ENCODE peak calls at places on chromosome 1, in four cellular contexts. L, X, T and S are unnamed samples.

GRCh38 chr1:240126821-240127220 is 35.1 kb downstream of the FMN2 start:
- DNase-seq in X (no peak), T (no peak), L (no peak), S (no peak)

GRCh38 chr1:52503706-52504105 is 49.2 kb downstream of the TUT4 start:
- DNase-seq in T (no peak), L (no peak), X (no peak), S (no peak)

GRCh38 chr1:23403038-23403336 is 21.6 kb downstream of the TCEA3 start:
- DNase-seq in T (no peak), X (peak), L (no peak), S (no peak)

GRCh38 chr1:26971590-26971989 is 11.3 kb upstream of the KDF1 start:
- DNase-seq in X (no peak), T (no peak), L (no peak), S (no peak)

GRCh38 chr1:199774433-199775089 is 252.9 kb upstream of the NR5A2 start:
- DNase-seq in X (peak), L (peak), T (peak), S (no peak)

GRCh38 chr1:96926176-96926575 is 204.6 kb downstream of the PTBP2 start:
- DNase-seq in X (no peak), L (no peak), T (no peak), S (no peak)

GRCh38 chr1:172466795-172467407 is 23.0 kb upstream of the PIGC start:
- DNase-seq in L (peak), X (no peak), T (no peak), S (no peak)

GRCh38 chr1:108121361-108122143 is 78.6 kb downstream of the SLC25A24 start:
- DNase-seq in X (no peak), L (no peak), T (no peak), S (no peak)

GRCh38 chr1:24355466-24355865 is 36.3 kb downstream of the GRHL3 start:
- DNase-seq in X (no peak), T (no peak), L (no peak), S (no peak)

GRCh38 chr1:174197547-174197946 is 38.2 kb downstream of the RABGAP1L start:
- DNase-seq in T (no peak), X (no peak), L (no peak), S (no peak)

GRCh38 chr1:203557390-203557789 is 63.4 kb downstream of the OPTC start:
- DNase-seq in X (no peak), T (no peak), L (peak), S (no peak)

GRCh38 chr1:150893336-150893913 is 6.5 kb downstream of the CTXND2 start:
- DNase-seq in L (no peak), X (no peak), T (no peak), S (no peak)

GRCh38 chr1:160374701-160375443 is 8.0 kb downstream of the NHLH1 start:
- DNase-seq in T (no peak), X (no peak), L (no peak), S (peak)

GRCh38 chr1:114756949-114757454 is 782 bp downstream of the CSDE1 start:
- DNase-seq in L (peak), T (peak), X (no peak), S (peak)

GRCh38 chr1:58909914-58910681 is 126.3 kb upstream of the JUN start:
- DNase-seq in X (no peak), L (no peak), T (no peak), S (no peak)

GRCh38 chr1:169271094-169271493 is 96.5 kb downstream of the NME7 start:
- DNase-seq in L (no peak), T (no peak), X (no peak), S (no peak)

GRCh38 chr1:93000751-93001175 is 39.5 kb upstream of the DIPK1A start:
- DNase-seq in L (no peak), T (no peak), X (no peak), S (no peak)

GRCh38 chr1:203627819-203628184 is 1.2 kb downstream of the ATP2B4 start:
- DNase-seq in X (no peak), L (peak), T (peak), S (no peak)

GRCh38 chr1:200923607-200924006 is 28.9 kb downstream of the INAVA start:
- DNase-seq in L (no peak), T (no peak), X (no peak), S (no peak)

GRCh38 chr1:175317309-175317708 is 124.7 kb upstream of the KIAA0040 start:
- DNase-seq in L (no peak), T (no peak), X (no peak), S (no peak)

GRCh38 chr1:230261918-230262650 is 164.0 kb downstream of the PGBD5 start:
- DNase-seq in L (no peak), T (no peak), X (no peak), S (no peak)

GRCh38 chr1:8739377-8739776 is 78.1 kb downstream of the RERE start:
- DNase-seq in X (no peak), T (no peak), L (no peak), S (no peak)

GRCh38 chr1:8740034-8740449 is 77.4 kb downstream of the RERE start:
- DNase-seq in T (no peak), L (no peak), X (peak), S (no peak)

GRCh38 chr1:8733463-8733862 is 84.0 kb downstream of the RERE start:
- DNase-seq in L (peak), X (no peak), T (no peak), S (no peak)

GRCh38 chr1:8742022-8742924 is 75.2 kb downstream of the RERE start:
- DNase-seq in L (no peak), T (no peak), X (no peak), S (no peak)

DNA sequence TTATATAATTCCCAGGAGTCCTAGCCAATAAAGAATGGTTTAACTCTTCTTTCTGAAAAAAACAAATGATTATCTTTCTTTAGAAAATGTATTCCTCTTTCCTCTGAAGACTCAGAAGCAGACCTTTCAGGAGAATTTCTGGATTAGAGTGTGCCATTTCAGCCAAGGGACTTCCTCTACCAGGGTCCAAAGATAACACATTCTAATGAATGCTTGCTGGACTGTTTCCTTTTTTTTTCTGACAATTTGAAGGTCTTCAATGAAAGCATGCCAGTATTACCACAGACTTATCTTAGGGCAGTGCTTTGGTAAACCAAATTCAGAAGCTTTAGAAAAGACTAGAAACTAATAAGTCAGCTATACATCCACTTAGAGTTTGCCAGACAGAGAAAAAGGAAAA is 80.5 kb downstream of the RERE start:
- DNase-seq in T (no peak), X (no peak), L (no peak), S (no peak)
- H3K27ac ChIP-seq in T (no peak), X (no peak), L (no peak), S (no peak)

GRCh38 chr1:34784751-34785221 is 3.8 kb downstream of the GJB3 start:
- DNase-seq in X (no peak), L (no peak), T (no peak), S (no peak)

GRCh38 chr1:34786521-34787325 is 5.7 kb downstream of the GJB3 start:
- DNase-seq in X (peak), L (peak), T (peak), S (peak)

GRCh38 chr1:34785875-34786470 is 5.0 kb downstream of the GJB3 start:
- DNase-seq in T (no peak), L (no peak), X (no peak), S (no peak)

GRCh38 chr1:34785231-34785874 is 4.3 kb downstream of the GJB3 start:
- DNase-seq in T (no peak), L (no peak), X (no peak), S (peak)

DNA sequence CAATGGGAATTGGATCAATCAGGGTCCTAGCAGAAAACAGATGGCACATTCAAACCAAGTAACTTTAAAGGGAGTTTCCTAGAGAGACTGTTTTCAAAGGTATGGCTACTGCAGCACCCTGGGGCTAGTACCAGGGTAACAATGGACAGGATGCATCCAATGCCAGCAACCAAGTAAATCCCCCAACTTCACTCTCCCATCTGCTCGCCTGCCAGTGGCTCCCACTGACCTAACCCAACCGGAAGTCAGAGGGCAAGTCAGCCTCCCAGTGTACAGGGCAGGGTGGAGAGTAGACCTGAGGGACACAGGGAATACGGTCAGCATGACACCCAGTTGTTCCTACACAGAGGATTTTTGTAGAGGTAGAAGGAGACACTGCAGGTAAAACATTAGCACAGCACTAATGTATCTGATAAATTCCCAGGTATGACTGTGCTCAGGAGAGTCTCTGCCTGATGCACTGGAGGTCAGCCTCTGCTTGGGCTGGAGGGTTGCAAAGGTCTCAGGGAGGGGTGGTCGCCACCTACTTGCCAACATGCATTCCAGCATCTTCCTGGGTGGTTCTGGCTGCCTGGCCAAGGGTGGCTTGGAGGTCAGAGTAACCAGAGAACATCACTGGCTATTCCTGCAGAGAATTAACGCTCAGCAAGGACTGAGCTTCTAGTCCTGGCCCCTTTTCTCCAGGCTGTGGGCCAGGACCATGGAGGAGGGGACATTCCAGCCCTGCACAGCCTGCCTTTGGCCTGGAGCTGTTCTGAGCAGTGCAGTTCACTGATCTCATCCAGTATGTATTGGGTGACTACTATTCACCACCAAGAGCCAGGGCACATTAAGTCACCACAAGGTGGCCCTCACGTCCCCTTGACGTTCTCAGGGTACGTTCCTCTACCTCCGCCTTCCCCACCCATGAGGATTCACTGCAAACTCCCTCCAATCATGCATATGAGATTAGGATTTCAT is 5.1 kb upstream of the GJA4 start:
- DNase-seq in T (no peak), L (no peak), X (no peak), S (no peak)
- TF ChIP-seq CTCF in T (peak), L (no peak), X (no peak), S (peak)

GRCh38 chr1:45876000-45876399 is 72.6 kb downstream of the MAST2 start:
- DNase-seq in T (no peak), L (no peak), X (no peak), S (no peak)
- H3K27ac ChIP-seq in T (no peak), L (no peak), X (no peak), S (no peak)

GRCh38 chr1:220339581-220339980 is 67.3 kb upstream of the RAB3GAP2 start:
- DNase-seq in T (no peak), L (no peak), X (no peak), S (no peak)
- TF ChIP-seq CTCF in T (no peak), L (no peak), X (no peak), S (no peak)

GRCh38 chr1:181485276-181486097 is 2.2 kb downstream of the CACNA1E start:
- DNase-seq in T (no peak), L (peak), X (no peak), S (no peak)
- H3K27ac ChIP-seq in T (no peak), L (no peak), X (no peak), S (no peak)